ENCODE peak calls at places on chromosome 22, in four cellular contexts. I is sigmoid colon, P is K562, A is fibroblast of lung. K is an unnamed sample. For H3K4me1, the result is how much of the 10 kb centered on the place peaks cover.

GRCh38 chr22:49555526-49555925 is 272.1 kb downstream of the BRD1 start:
- DNase-seq in I (peak), P (no peak), A (no peak), K (no peak)

GRCh38 chr22:32531955-32532818 is 57.6 kb downstream of the FBXO7 start:
- DNase-seq in A (peak), I (peak), P (peak), K (no peak)

GRCh38 chr22:47918936-47919505 is 1156.6 kb downstream of the TBC1D22A start:
- DNase-seq in I (no peak), P (no peak), A (no peak), K (no peak)

GRCh38 chr22:26295583-26296126 is 126.4 kb downstream of the SEZ6L start:
- DNase-seq in P (no peak), I (no peak), A (no peak), K (no peak)

GRCh38 chr22:22787151-22787550 is 100.5 kb upstream of the IGLL5 start:
- DNase-seq in A (no peak), I (no peak), P (no peak), K (no peak)

GRCh38 chr22:29143848-29144785 is 61.6 kb upstream of the EMID1 start:
- DNase-seq in P (no peak), A (no peak), I (peak), K (no peak)

GRCh38 chr22:36358533-36359171 is 29.1 kb downstream of the MYH9 start:
- DNase-seq in I (peak), A (peak), P (no peak), K (no peak)

GRCh38 chr22:19429950-19430889 is 1.3 kb downstream of the HIRA start:
- DNase-seq in A (peak), I (no peak), P (peak), K (no peak)

GRCh38 chr22:50015451-50016307 is 3.1 kb upstream of the IL17REL start:
- DNase-seq in I (peak), A (no peak), P (no peak), K (no peak)

GRCh38 chr22:43802897-43803495 is 9.1 kb downstream of the EFCAB6 start:
- DNase-seq in A (no peak), P (no peak), I (no peak), K (no peak)

GRCh38 chr22:35995345-35995744 is 33.3 kb downstream of the RBFOX2 start:
- DNase-seq in A (no peak), I (no peak), P (no peak), K (no peak)

GRCh38 chr22:47369431-47370015 is 607.1 kb downstream of the TBC1D22A start:
- DNase-seq in A (no peak), P (no peak), I (no peak), K (peak)

GRCh38 chr22:30444632-30445437 is 19.3 kb downstream of the MTFP1 start:
- DNase-seq in P (peak), A (peak), I (no peak), K (no peak)

GRCh38 chr22:44358723-44359440 is 46.1 kb upstream of the SHISAL1 start:
- DNase-seq in P (no peak), I (peak), A (no peak), K (peak)

GRCh38 chr22:45208993-45209838 is 31.5 kb downstream of the KIAA0930 start:
- DNase-seq in I (peak), A (peak), P (peak), K (peak)

GRCh38 chr22:47139790-47140119 is 377.3 kb downstream of the TBC1D22A start:
- DNase-seq in P (no peak), I (no peak), A (no peak), K (no peak)

GRCh38 chr22:18966748-18967147 is 30.7 kb upstream of the PRODH start:
- DNase-seq in I (peak), P (no peak), A (no peak), K (no peak)

GRCh38 chr22:41991111-41991510 is 7.5 kb upstream of the WBP2NL start:
- DNase-seq in A (no peak), P (no peak), I (no peak), K (no peak)

GRCh38 chr22:41951898-41952474 is at the start of gene SMIM45:
- DNase-seq in A (no peak), P (no peak), I (no peak), K (no peak)

GRCh38 chr22:45834241-45834640 is 142.7 kb downstream of the WNT7B start:
- DNase-seq in P (no peak), A (no peak), I (no peak), K (no peak)

DNA sequence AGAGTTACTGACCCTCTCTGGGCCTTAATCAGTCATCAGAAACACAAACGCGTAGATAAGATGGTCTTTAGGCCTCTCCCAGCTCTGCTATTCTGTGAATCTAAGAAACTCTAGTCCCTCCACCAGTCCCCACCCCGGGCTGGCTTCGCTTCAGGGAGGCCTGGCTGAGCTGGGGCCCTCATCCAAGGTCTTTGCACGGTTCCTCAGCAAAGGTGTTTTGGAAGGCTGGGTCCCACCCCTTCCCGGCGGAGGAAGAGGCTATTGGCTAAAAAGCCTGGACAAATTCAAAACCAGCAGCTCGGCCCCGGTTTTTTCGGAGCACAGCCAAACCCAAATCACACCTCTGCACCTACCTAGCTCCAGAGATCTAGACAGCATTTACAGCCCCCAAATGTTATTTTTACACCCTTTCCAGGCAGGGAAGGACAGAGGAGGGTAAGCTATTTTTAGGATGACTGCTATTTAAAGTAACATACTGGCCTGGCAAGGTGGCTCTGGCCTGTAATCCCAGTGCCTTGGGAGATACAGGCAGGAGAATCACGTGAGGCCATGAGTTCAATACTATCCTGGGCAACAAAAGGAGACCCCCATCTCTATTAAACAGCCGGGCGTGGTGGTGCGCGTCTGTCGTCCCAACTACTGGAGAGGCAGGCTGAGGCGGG is 13.2 kb upstream of the HDHD5 start:
- DNase-seq in I (peak), A (no peak), P (no peak), K (no peak)
- H3K27ac ChIP-seq in I (peak), A (peak), P (no peak), K (peak)

GRCh38 chr22:37485006-37485713 is 1.0 kb downstream of the MFNG start:
- DNase-seq in I (no peak), A (no peak), P (no peak), K (no peak)
- H3K4me3 ChIP-seq in I (peak), A (no peak), P (no peak), K (no peak)

GRCh38 chr22:40509401-40510134 is 127.0 kb downstream of the MRTFA start:
- DNase-seq in P (no peak), I (peak), A (peak), K (no peak)

GRCh38 chr22:40507491-40507890 is 129.0 kb downstream of the MRTFA start:
- DNase-seq in P (no peak), A (no peak), I (no peak), K (no peak)

GRCh38 chr22:40504285-40505249 is 132.0 kb downstream of the MRTFA start:
- DNase-seq in I (no peak), A (no peak), P (no peak), K (no peak)

GRCh38 chr22:40502919-40503318 is 132.5 kb downstream of the SGSM3 start:
- DNase-seq in P (no peak), A (no peak), I (no peak), K (no peak)

DNA sequence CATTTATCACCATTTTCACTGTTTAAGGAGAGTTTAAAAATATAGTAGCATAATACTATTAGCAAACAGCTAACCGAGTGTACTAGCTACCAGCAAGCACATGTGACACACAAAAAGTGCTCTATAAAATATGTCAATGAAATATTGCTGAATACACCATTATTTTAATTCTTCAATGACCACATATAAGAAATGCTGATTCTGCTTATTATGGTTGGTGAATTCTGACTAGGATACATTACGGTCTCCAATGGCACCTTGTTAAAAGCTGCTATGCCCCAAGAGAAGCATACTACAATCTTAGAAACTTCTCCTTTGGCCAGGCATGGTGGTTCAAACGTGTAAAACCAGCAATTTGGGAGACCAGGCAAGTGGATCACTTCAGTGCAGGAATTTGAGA is 129.8 kb downstream of the MRTFA start:
- DNase-seq in I (no peak), P (no peak), A (no peak), K (no peak)
- H3K4me1 ChIP-seq in I (under half), P (under half), A (under half), K (half or more)

GRCh38 chr22:25177226-25177625 is 22.4 kb upstream of the CRYBB3 start:
- DNase-seq in I (no peak), A (no peak), P (no peak), K (no peak)
- H3K27ac ChIP-seq in I (no peak), A (no peak), P (no peak), K (no peak)

DNA sequence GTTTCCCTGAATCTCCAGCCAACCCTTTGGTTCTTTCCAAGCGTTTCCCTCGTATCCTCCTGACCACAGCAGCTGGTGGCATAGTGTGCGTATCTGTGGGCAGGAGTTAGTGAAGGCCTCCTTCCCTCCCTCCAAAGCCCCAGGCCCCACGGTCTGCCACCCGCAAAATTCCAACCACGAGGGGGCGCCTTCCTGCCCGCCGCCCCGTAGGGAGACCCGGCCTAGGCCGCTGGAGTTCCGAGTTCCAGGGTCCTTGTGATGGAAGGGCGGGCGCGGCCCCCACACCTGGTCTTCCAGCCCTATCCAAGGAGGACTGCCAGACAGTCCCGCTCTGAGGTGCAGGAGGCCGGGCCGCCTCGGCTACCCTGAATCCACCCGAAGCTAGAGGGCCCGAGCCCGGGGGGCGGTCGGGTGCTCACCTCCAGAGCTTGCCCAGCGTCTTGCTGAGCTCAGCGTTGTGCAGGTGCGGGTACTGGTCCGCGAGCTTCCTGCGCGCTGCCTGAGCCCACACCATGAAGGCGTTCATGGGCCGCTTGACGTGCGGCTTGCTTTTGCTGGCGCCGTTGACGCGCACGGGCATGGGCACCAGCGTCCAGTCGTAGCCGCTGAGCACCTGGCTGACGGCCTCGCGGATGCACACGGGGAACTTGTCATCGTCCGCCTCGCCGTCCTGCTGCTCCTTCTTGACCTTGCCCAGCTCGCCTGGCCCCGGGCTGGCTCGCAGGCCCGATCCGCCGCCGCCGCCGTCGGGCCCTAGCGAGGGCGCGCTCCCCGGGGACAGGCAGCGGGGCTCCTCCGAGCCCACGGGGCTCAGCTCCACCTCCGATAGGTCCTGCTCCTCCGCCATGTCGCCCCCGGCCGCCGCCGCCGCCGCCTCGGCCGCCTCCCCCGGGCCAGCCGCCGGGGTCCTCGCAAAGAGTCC is 1.2 kb downstream of the SOX10 start:
- DNase-seq in P (peak), I (no peak), A (no peak), K (no peak)
- H3K4me3 ChIP-seq in P (no peak), I (peak), A (no peak), K (no peak)